ENCODE peak calls at places on chromosomes 4 and X, in five cellular contexts. One of them, this sample, is unnamed.
A peak's percentile ranks its signal among the peaks of the same experiment; 100 is the strongest.

GRCh38 chrX:67780694-67781109 is 236.9 kb downstream of the AR start:
- DNase-seq in stomach: peak; percentile 36
- DNase-seq in lower lobe of right lung: peak; percentile 74
- DNase-seq in CD8-positive, alpha-beta memory T cell: no peak
- DNase-seq in aorta: peak; percentile 93
- DNase-seq in this sample: peak; percentile 80

GRCh38 chrX:54357414-54358377 is at the start of gene WNK3:
- DNase-seq in stomach: peak; percentile 63
- DNase-seq in lower lobe of right lung: peak; percentile 68
- DNase-seq in CD8-positive, alpha-beta memory T cell: peak; percentile 4
- DNase-seq in aorta: peak; percentile 87
- DNase-seq in this sample: peak; percentile 65

GRCh38 chrX:15418041-15418706 is 34.0 kb upstream of the VEGFD start:
- DNase-seq in stomach: no peak
- DNase-seq in lower lobe of right lung: no peak
- DNase-seq in CD8-positive, alpha-beta memory T cell: no peak
- DNase-seq in aorta: no peak
- DNase-seq in this sample: no peak

GRCh38 chr4:629916-630641 is 4.7 kb downstream of the PDE6B start:
- DNase-seq in stomach: no peak
- DNase-seq in lower lobe of right lung: no peak
- DNase-seq in CD8-positive, alpha-beta memory T cell: no peak
- DNase-seq in aorta: peak; percentile 20
- DNase-seq in this sample: no peak

GRCh38 chr4:157035471-157035870 is 40.5 kb upstream of the GLRB start:
- DNase-seq in stomach: no peak
- DNase-seq in lower lobe of right lung: no peak
- DNase-seq in CD8-positive, alpha-beta memory T cell: no peak
- DNase-seq in aorta: no peak
- DNase-seq in this sample: no peak

GRCh38 chrX:130124577-130124976 is 14.3 kb upstream of the ELF4 start:
- DNase-seq in stomach: no peak
- DNase-seq in lower lobe of right lung: no peak
- DNase-seq in CD8-positive, alpha-beta memory T cell: no peak
- DNase-seq in aorta: no peak
- DNase-seq in this sample: no peak

GRCh38 chrX:152405561-152405960 is 45.6 kb downstream of the GABRA3 start:
- DNase-seq in stomach: no peak
- DNase-seq in lower lobe of right lung: no peak
- DNase-seq in CD8-positive, alpha-beta memory T cell: no peak
- DNase-seq in aorta: no peak
- DNase-seq in this sample: no peak

GRCh38 chr4:17511950-17512795 is at the start of gene QDPR:
- DNase-seq in stomach: peak; percentile 86
- DNase-seq in lower lobe of right lung: peak; percentile 90
- DNase-seq in CD8-positive, alpha-beta memory T cell: peak; percentile 66
- DNase-seq in aorta: peak; percentile 91
- DNase-seq in this sample: peak; percentile 81

GRCh38 chr4:137307806-137308205 is 224.5 kb downstream of the PCDH18 start:
- DNase-seq in stomach: no peak
- DNase-seq in lower lobe of right lung: no peak
- DNase-seq in CD8-positive, alpha-beta memory T cell: no peak
- DNase-seq in aorta: peak; percentile 47
- DNase-seq in this sample: peak; percentile 1

GRCh38 chr4:45944000-45944399 is 179.9 kb downstream of the GABRG1 start:
- DNase-seq in stomach: no peak
- DNase-seq in lower lobe of right lung: no peak
- DNase-seq in CD8-positive, alpha-beta memory T cell: no peak
- DNase-seq in aorta: no peak
- DNase-seq in this sample: peak; percentile 0

GRCh38 chrX:127313638-127314037 is 494.1 kb downstream of the PRR32 start:
- DNase-seq in stomach: no peak
- DNase-seq in lower lobe of right lung: no peak
- DNase-seq in CD8-positive, alpha-beta memory T cell: no peak
- DNase-seq in aorta: no peak
- DNase-seq in this sample: no peak
- H3K4me3 ChIP-seq in stomach: no peak overlapping the region
- H3K4me3 ChIP-seq in lower lobe of right lung: no peak overlapping the region
- H3K4me3 ChIP-seq in CD8-positive, alpha-beta memory T cell: no peak overlapping the region
- H3K4me3 ChIP-seq in aorta: no peak overlapping the region
- H3K4me3 ChIP-seq in this sample: no peak overlapping the region

GRCh38 chr4:28481565-28481964 is 1620.9 kb downstream of the STIM2 start:
- DNase-seq in stomach: no peak
- DNase-seq in lower lobe of right lung: no peak
- DNase-seq in CD8-positive, alpha-beta memory T cell: no peak
- DNase-seq in aorta: no peak
- DNase-seq in this sample: peak; percentile 75
- H3K4me3 ChIP-seq in stomach: no peak overlapping the region
- H3K4me3 ChIP-seq in lower lobe of right lung: no peak overlapping the region
- H3K4me3 ChIP-seq in CD8-positive, alpha-beta memory T cell: no peak overlapping the region
- H3K4me3 ChIP-seq in aorta: no peak overlapping the region
- H3K4me3 ChIP-seq in this sample: no peak overlapping the region

DNA sequence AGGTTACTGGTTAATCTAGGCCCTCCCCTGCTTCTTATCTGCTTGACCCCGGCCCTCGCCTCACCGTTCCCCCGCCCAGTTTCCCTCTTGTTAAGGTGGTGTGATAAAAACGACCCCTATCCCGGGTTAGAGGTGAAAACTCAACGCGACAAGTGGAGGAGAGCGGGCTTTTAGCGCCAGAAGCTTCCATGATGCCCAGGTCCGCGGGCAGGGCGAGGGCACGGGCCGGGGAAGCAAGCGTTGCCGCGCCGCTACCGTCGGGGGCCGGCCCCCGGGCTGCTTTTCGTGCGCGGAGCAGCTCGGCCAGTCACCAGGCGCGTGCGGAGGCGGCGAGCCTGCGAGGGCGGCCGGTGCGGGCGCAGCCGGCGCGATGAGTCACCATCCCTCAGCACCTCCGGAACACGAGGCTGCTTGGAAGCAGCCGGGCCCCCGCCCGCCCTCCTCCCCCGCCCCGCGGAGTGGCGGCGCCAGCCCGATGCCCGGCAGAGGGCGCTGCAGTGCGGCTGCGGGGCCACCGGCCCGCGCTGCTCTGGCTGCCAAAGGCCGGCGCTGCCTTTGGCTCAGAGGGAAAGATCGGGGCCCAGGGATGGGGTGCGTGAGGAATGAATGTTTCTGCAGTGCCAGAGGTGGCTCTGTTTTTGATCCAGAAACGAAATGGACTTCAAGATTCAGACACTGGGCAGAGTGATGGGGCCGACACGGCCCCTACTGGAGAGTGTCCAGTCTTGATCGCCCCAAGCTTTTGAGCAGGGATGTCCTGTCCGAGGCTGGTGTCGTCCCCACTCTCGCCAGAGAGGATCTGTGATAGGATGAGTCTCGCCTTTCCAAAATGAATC is 107.8 kb downstream of the NHSL2 start:
- DNase-seq in stomach: peak; percentile 85
- DNase-seq in lower lobe of right lung: peak; percentile 90
- DNase-seq in CD8-positive, alpha-beta memory T cell: peak; percentile 77
- DNase-seq in aorta: peak; percentile 91
- DNase-seq in this sample: peak; percentile 87
- H3K4me3 ChIP-seq in stomach: peak overlapping the region; percentile 25
- H3K4me3 ChIP-seq in lower lobe of right lung: peak overlapping the region; percentile 41
- H3K4me3 ChIP-seq in CD8-positive, alpha-beta memory T cell: no peak overlapping the region
- H3K4me3 ChIP-seq in aorta: no peak overlapping the region
- H3K4me3 ChIP-seq in this sample: no peak overlapping the region

GRCh38 chr4:2059034-2059725 is at the start of gene NAT8L:
- DNase-seq in stomach: no peak
- DNase-seq in lower lobe of right lung: peak; percentile 60
- DNase-seq in CD8-positive, alpha-beta memory T cell: no peak
- DNase-seq in aorta: peak; percentile 51
- DNase-seq in this sample: no peak

GRCh38 chr4:2058264-2059033 is 678 bp upstream of the NAT8L start:
- DNase-seq in stomach: no peak
- DNase-seq in lower lobe of right lung: peak; percentile 42
- DNase-seq in CD8-positive, alpha-beta memory T cell: no peak
- DNase-seq in aorta: peak; percentile 47
- DNase-seq in this sample: no peak

GRCh38 chr4:2061208-2062131 is 2.3 kb downstream of the NAT8L start:
- DNase-seq in stomach: no peak
- DNase-seq in lower lobe of right lung: peak; percentile 45
- DNase-seq in CD8-positive, alpha-beta memory T cell: no peak
- DNase-seq in aorta: peak; percentile 36
- DNase-seq in this sample: no peak

GRCh38 chr4:2060578-2061207 is 1.6 kb downstream of the NAT8L start:
- DNase-seq in stomach: no peak
- DNase-seq in lower lobe of right lung: peak; percentile 27
- DNase-seq in CD8-positive, alpha-beta memory T cell: no peak
- DNase-seq in aorta: peak; percentile 32
- DNase-seq in this sample: peak; percentile 31

GRCh38 chr4:2059726-2060577 is 825 bp downstream of the NAT8L start:
- DNase-seq in stomach: no peak
- DNase-seq in lower lobe of right lung: peak; percentile 34
- DNase-seq in CD8-positive, alpha-beta memory T cell: no peak
- DNase-seq in aorta: peak; percentile 34
- DNase-seq in this sample: peak; percentile 24
- H3K4me3 ChIP-seq in stomach: peak overlapping the region; percentile 44
- H3K4me3 ChIP-seq in lower lobe of right lung: no peak overlapping the region
- H3K4me3 ChIP-seq in CD8-positive, alpha-beta memory T cell: no peak overlapping the region
- H3K4me3 ChIP-seq in aorta: no peak overlapping the region
- H3K4me3 ChIP-seq in this sample: no peak overlapping the region

GRCh38 chrX:115591420-115591819 is 30.4 kb downstream of the PLS3 start:
- DNase-seq in stomach: no peak
- DNase-seq in lower lobe of right lung: no peak
- DNase-seq in CD8-positive, alpha-beta memory T cell: no peak
- DNase-seq in aorta: no peak
- DNase-seq in this sample: peak; percentile 62

GRCh38 chrX:115589419-115589818 is 28.4 kb downstream of the PLS3 start:
- DNase-seq in stomach: no peak
- DNase-seq in lower lobe of right lung: no peak
- DNase-seq in CD8-positive, alpha-beta memory T cell: no peak
- DNase-seq in aorta: no peak
- DNase-seq in this sample: peak; percentile 85

GRCh38 chrX:115595049-115595448 is 34.1 kb downstream of the PLS3 start:
- DNase-seq in stomach: no peak
- DNase-seq in lower lobe of right lung: no peak
- DNase-seq in CD8-positive, alpha-beta memory T cell: no peak
- DNase-seq in aorta: no peak
- DNase-seq in this sample: no peak

GRCh38 chrX:115591856-115592842 is 31.2 kb downstream of the PLS3 start:
- DNase-seq in stomach: no peak
- DNase-seq in lower lobe of right lung: no peak
- DNase-seq in CD8-positive, alpha-beta memory T cell: no peak
- DNase-seq in aorta: no peak
- DNase-seq in this sample: peak; percentile 70

DNA sequence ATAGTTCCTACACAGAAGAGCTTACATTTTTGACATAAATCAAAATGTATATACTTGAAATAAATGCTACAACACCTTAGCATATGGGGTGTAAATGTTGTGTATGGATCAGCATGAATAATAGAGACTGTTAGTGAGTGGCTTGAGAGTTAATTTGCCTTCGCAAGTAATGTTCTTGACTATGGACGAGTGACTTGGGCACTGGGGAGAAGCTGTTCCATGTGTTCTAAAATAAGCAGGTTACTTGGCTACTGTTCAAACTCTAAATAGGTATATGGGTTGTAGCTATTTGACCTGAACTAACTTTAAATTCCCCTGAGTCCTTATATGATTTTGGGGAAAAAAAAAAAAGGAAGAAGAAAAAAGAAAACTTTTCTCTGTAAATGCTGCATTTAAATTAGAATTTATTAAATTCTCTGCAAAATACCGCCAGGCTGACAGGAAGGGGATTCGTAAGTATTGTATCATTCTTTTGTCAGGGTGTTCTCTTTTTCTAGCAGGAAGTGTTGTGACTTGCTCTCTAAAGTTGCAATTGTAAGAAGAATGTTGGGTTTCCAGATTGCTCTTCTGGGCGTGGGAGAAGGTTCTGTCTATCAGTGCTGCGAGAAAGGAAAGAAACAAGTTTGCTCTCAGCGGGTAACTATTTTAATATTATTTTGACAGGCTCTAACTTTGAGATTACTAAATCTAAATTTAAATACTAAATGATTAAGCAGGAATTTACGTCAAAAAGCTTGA is 32.2 kb downstream of the PLS3 start:
- DNase-seq in stomach: no peak
- DNase-seq in lower lobe of right lung: no peak
- DNase-seq in CD8-positive, alpha-beta memory T cell: no peak
- DNase-seq in aorta: no peak
- DNase-seq in this sample: peak; percentile 78
- H3K4me3 ChIP-seq in stomach: no peak overlapping the region
- H3K4me3 ChIP-seq in lower lobe of right lung: peak overlapping the region; percentile 39
- H3K4me3 ChIP-seq in CD8-positive, alpha-beta memory T cell: no peak overlapping the region
- H3K4me3 ChIP-seq in aorta: no peak overlapping the region
- H3K4me3 ChIP-seq in this sample: peak overlapping the region; percentile 57

GRCh38 chrX:28586891-28587635 is at the start of gene IL1RAPL1:
- DNase-seq in stomach: no peak
- DNase-seq in lower lobe of right lung: no peak
- DNase-seq in CD8-positive, alpha-beta memory T cell: no peak
- DNase-seq in aorta: no peak
- DNase-seq in this sample: peak; percentile 24
- H3K4me3 ChIP-seq in stomach: peak within 1 kb of the TSS; percentile 34
- H3K4me3 ChIP-seq in lower lobe of right lung: peak within 1 kb of the TSS; percentile 14
- H3K4me3 ChIP-seq in CD8-positive, alpha-beta memory T cell: no peak within 1 kb of the TSS
- H3K4me3 ChIP-seq in aorta: peak within 1 kb of the TSS; percentile 69
- H3K4me3 ChIP-seq in this sample: peak within 1 kb of the TSS; percentile 8